ENCODE peak calls at places on chromosomes 4 and X, in nine cellular contexts. T is left lung; V is CD4-positive, alpha-beta memory T cell; J is tibial nerve; C is K562; X is breast epithelium; I is body of pancreas; A is PC-3; N is adrenal gland. D is an unnamed sample.

GRCh38 chrX:40394302-40394701 is 186.5 kb upstream of the ATP6AP2 start:
- DNase-seq in N (no peak), V (no peak), C (no peak), J (no peak), A (no peak), T (no peak), I (no peak), X (no peak), D (peak; percentile 3)

GRCh38 chrX:23792861-23793553 is 10.0 kb downstream of the SAT1 start:
- DNase-seq in X (no peak), T (no peak), V (no peak), I (no peak), A (no peak), C (no peak), N (no peak), J (no peak), D (no peak)

GRCh38 chr4:86670739-86671138 is 76.6 kb downstream of the PTPN13 start:
- DNase-seq in V (no peak), A (peak; percentile 91), J (no peak), I (no peak), T (no peak), C (no peak), X (no peak), N (no peak), D (no peak)

GRCh38 chr4:86961103-86961502 is 26.3 kb downstream of the AFF1 start:
- DNase-seq in J (no peak), N (no peak), V (no peak), A (no peak), T (no peak), X (no peak), I (no peak), C (no peak), D (no peak)

GRCh38 chrX:134631404-134632346 is 26.6 kb downstream of the PLAC1 start:
- DNase-seq in J (no peak), C (no peak), A (no peak), T (no peak), I (no peak), X (no peak), V (no peak), N (peak; percentile 2), D (peak; percentile 4)

GRCh38 chr4:187236491-187236890 is 512.8 kb upstream of the FAT1 start:
- DNase-seq in N (no peak), T (no peak), J (no peak), A (peak; percentile 71), I (no peak), C (no peak), V (no peak), X (no peak), D (no peak)

GRCh38 chr4:24924309-24924781 is 11.5 kb upstream of the CCDC149 start:
- DNase-seq in A (no peak), N (peak; percentile 27), C (no peak), V (no peak), X (no peak), J (no peak), T (peak; percentile 75), I (no peak), D (no peak)

GRCh38 chr4:82710202-82710929 is 88.2 kb downstream of the SCD5 start:
- DNase-seq in J (no peak), C (no peak), X (no peak), N (peak; percentile 64), A (no peak), T (no peak), I (no peak), V (no peak), D (no peak)

GRCh38 chr4:88054909-88055308 is 47.5 kb downstream of the PKD2 start:
- DNase-seq in V (no peak), N (peak; percentile 48), A (peak; percentile 69), C (peak; percentile 16), X (no peak), J (no peak), I (no peak), T (no peak), D (peak; percentile 32)

GRCh38 chr4:190018201-190018920 is 8.7 kb downstream of the FRG2 start:
- DNase-seq in T (no peak), N (no peak), A (no peak), I (no peak), J (no peak), V (no peak), C (no peak), X (no peak), D (no peak)

GRCh38 chr4:190019023-190019858 is 7.8 kb downstream of the FRG2 start:
- DNase-seq in T (no peak), A (no peak), X (no peak), N (no peak), V (no peak), J (no peak), I (no peak), C (no peak), D (no peak)

GRCh38 chr4:190017357-190018200 is 9.5 kb downstream of the FRG2 start:
- DNase-seq in J (no peak), A (no peak), X (no peak), I (no peak), C (no peak), V (no peak), T (no peak), N (no peak), D (no peak)

GRCh38 chr4:190016369-190017289 is 10.4 kb downstream of the FRG2 start:
- DNase-seq in J (no peak), C (no peak), N (no peak), T (no peak), I (no peak), A (no peak), X (no peak), V (no peak), D (no peak)

DNA sequence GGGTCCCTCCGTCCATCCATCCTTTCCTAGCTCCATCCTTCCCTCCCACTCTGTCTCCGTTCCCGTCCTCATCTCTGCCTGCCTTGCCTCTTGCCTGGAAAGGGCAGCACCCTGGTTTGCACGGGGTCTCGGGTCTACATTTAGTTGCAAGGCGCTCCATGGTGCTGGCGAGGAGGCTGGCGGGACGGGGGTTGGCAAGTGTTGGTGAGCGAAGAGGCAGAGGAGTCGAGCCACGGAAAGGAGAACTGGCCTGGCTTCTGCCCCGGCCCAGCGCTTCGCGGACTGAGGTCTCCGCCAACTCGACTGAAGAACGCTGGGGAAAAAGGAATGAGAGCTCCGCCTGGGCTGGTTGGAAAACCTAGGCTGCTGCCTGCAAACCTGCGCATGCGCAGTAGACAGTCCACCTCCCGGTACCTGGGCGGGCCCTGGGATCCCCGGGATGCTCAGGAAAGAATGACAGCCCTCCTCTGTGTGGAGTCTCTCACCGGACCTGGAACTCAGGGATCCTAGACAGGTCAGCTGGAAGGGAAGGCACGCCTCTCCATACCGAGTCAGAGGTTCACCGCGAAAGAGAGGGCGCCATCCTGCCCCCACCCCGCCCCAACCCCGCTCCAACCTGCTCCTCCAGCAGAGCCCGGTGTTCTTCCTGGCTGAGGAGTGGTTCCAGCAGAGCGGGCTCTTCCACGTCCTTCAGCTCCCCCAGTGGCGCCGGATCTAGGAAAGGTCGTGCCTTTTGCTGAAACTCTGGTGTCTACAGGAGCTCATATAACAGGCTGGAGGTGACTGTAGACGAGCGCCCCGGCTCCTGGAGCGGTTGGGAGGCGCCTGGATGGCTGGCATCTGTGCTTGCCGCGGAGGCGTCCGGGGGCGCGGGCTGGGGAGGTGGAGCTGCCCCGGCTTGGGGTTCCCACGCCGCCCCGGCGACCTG is 6.0 kb downstream of the FRG2 start:
- DNase-seq in N (peak; percentile 27), A (peak; percentile 60), I (peak; percentile 62), J (no peak), X (no peak), T (no peak), V (no peak), C (peak; percentile 51), D (peak; percentile 30)
- H3K9me3 ChIP-seq in N (no peaks in the 10 kb centered on the region), A (no peaks in the 10 kb centered on the region), I (no peaks in the 10 kb centered on the region), J (no peaks in the 10 kb centered on the region), X (no peaks in the 10 kb centered on the region), T (no peaks in the 10 kb centered on the region), V (no peaks in the 10 kb centered on the region), C (no peaks in the 10 kb centered on the region), D (no peaks in the 10 kb centered on the region)

GRCh38 chrX:72124540-72125201 is 7.0 kb downstream of the RTL5 start:
- DNase-seq in T (no peak), A (no peak), X (no peak), C (no peak), V (no peak), J (no peak), I (no peak), N (no peak), D (no peak)

GRCh38 chrX:72125331-72126047 is 6.2 kb downstream of the RTL5 start:
- DNase-seq in J (no peak), N (no peak), V (no peak), A (no peak), C (no peak), X (no peak), I (no peak), T (no peak), D (no peak)

GRCh38 chrX:72121381-72121780 is 10.3 kb downstream of the RTL5 start:
- DNase-seq in I (no peak), X (no peak), N (peak; percentile 47), V (peak; percentile 63), A (peak; percentile 85), T (peak; percentile 72), J (peak; percentile 45), C (no peak), D (peak; percentile 64)

GRCh38 chrX:72122621-72123275 is 9.0 kb downstream of the RTL5 start:
- DNase-seq in T (no peak), C (no peak), J (no peak), N (no peak), X (no peak), A (no peak), I (no peak), V (no peak), D (no peak)

DNA sequence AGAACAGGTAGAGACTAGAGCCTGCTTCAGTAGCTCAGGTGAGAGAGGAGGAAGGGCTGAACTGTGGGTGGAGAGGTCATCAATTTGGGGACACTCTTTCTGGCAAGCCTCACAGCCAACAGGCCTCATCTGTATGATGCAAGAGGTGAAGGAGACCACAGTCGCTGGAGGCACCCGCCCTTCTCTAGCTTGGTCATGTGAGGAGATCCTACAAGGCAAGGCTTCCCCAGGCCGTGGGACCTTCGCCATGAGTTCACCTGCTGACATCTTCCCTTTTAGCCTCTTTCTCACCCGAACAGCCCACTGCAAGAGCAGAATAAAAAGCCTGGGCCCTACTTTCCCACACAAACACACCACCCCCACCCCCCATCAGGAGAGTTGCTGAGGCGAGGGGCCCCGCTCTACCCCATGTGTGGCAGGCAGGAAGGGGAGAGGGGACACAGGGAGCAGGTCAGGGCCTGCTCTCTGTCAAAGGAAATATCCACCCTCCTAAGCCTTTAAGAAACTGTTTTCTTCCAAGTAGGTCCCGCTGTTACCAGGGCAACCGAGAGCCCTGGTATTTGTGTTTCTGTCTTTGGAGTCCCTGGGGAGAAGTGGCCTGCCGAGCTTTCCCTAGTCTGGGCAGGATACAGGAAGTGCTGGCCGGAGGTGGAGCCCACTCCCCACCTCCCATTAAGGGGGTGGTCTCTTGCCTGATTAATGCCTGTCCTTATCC is 8.1 kb downstream of the RTL5 start:
- DNase-seq in J (peak; percentile 17), T (peak; percentile 58), N (peak; percentile 35), X (no peak), A (no peak), V (no peak), I (no peak), C (no peak), D (no peak)
- H3K4me1 ChIP-seq in J (no peaks in the 10 kb centered on the region), T (peaks cover 75% of the 10 kb centered on the region), N (no peaks in the 10 kb centered on the region), X (no peaks in the 10 kb centered on the region), A (peaks cover 23% of the 10 kb centered on the region), V (peaks cover 77% of the 10 kb centered on the region), I (no peaks in the 10 kb centered on the region), C (no peaks in the 10 kb centered on the region), D (no peaks in the 10 kb centered on the region)

GRCh38 chr4:48756689-48757220 is 23.3 kb downstream of the FRYL start:
- DNase-seq in V (no peak), A (no peak), T (no peak), N (no peak), J (no peak), X (no peak), C (no peak), I (no peak), D (no peak)
- H3K9me3 ChIP-seq in V (no peaks in the 10 kb centered on the region), A (no peaks in the 10 kb centered on the region), T (no peaks in the 10 kb centered on the region), N (no peaks in the 10 kb centered on the region), J (no peaks in the 10 kb centered on the region), X (no peaks in the 10 kb centered on the region), C (no peaks in the 10 kb centered on the region), I (no peaks in the 10 kb centered on the region), D (no peaks in the 10 kb centered on the region)

GRCh38 chr4:37991623-37992410 is 31.6 kb downstream of the PTTG2 start:
- DNase-seq in V (no peak), J (no peak), C (no peak), A (no peak), N (no peak), I (no peak), X (no peak), T (no peak), D (no peak)
- H3K4me1 ChIP-seq in V (peaks cover 6% of the 10 kb centered on the region), J (no peaks in the 10 kb centered on the region), C (peaks cover 7% of the 10 kb centered on the region), A (peaks cover 6% of the 10 kb centered on the region), N (no peaks in the 10 kb centered on the region), I (peaks cover 48% of the 10 kb centered on the region), X (no peaks in the 10 kb centered on the region), T (peaks cover 49% of the 10 kb centered on the region), D (no peaks in the 10 kb centered on the region)

D was measured in prostate gland.